ENCODE peak calls at places on chromosomes 11 and 22, in six cellular contexts. B, Z, W, D, R and I are unnamed samples.

GRCh38 chr11:69671734-69672465 is 3.3 kb downstream of the LTO1 start:
- DNase-seq in B (no peak), Z (no peak), W (no peak), D (no peak), R (no peak), I (no peak)

GRCh38 chr11:96303067-96303466 is 39.9 kb downstream of the MAML2 start:
- DNase-seq in B (peak), Z (no peak), W (no peak), D (no peak), R (no peak), I (no peak)

GRCh38 chr22:36862251-36863242 is 1.7 kb downstream of the NCF4 start:
- DNase-seq in B (no peak), Z (peak), W (no peak), D (no peak), R (no peak), I (no peak)

GRCh38 chr22:36086170-36086490 is 57.5 kb upstream of the RBFOX2 start:
- DNase-seq in B (no peak), Z (no peak), W (no peak), D (no peak), R (no peak), I (no peak)

GRCh38 chr22:46125816-46126770 is 24.2 kb upstream of the PPARA start:
- DNase-seq in B (no peak), Z (no peak), W (no peak), D (no peak), R (peak), I (no peak)

GRCh38 chr22:37604875-37605274 is 3.8 kb upstream of the GGA1 start:
- DNase-seq in B (no peak), Z (no peak), W (no peak), D (no peak), R (no peak), I (no peak)

GRCh38 chr11:113664069-113664980 is 41.8 kb downstream of the TMPRSS5 start:
- DNase-seq in B (peak), Z (no peak), W (no peak), D (no peak), R (no peak), I (no peak)

GRCh38 chr11:41784513-41785335 is 325.3 kb upstream of the LRRC4C start:
- DNase-seq in B (no peak), Z (no peak), W (no peak), D (no peak), R (no peak), I (no peak)

GRCh38 chr11:29333993-29334780 is 682.6 kb downstream of the KCNA4 start:
- DNase-seq in B (peak), Z (no peak), W (no peak), D (no peak), R (no peak), I (peak)

GRCh38 chr22:30325065-30325720 is 1.5 kb downstream of the TBC1D10A start:
- DNase-seq in B (peak), Z (no peak), W (peak), D (peak), R (no peak), I (no peak)

GRCh38 chr22:39454385-39454871 is 2.4 kb upstream of the MGAT3 start:
- DNase-seq in B (no peak), Z (no peak), W (no peak), D (no peak), R (no peak), I (no peak)

GRCh38 chr22:35330258-35330861 is 30.7 kb downstream of the TOM1 start:
- DNase-seq in B (peak), Z (peak), W (peak), D (no peak), R (peak), I (peak)

GRCh38 chr11:218815-219593 is 11.5 kb downstream of the RIC8A start:
- DNase-seq in B (no peak), Z (no peak), W (no peak), D (no peak), R (no peak), I (no peak)

GRCh38 chr22:45105281-45105700 is 58.4 kb upstream of the NUP50 start:
- DNase-seq in B (no peak), Z (no peak), W (no peak), D (no peak), R (no peak), I (peak)

GRCh38 chr22:17120711-17121234 is 387 bp downstream of the TMEM121B start:
- DNase-seq in B (no peak), Z (no peak), W (no peak), D (no peak), R (peak), I (no peak)

GRCh38 chr22:30266445-30267381 is at the start of gene OSM:
- DNase-seq in B (no peak), Z (peak), W (peak), D (no peak), R (peak), I (no peak)

GRCh38 chr22:42743501-42743991 is 22.9 kb upstream of the A4GALT start:
- DNase-seq in B (peak), Z (peak), W (peak), D (no peak), R (no peak), I (no peak)

GRCh38 chr11:76769645-76770586 is 13.2 kb upstream of the TSKU start:
- DNase-seq in B (peak), Z (no peak), W (peak), D (peak), R (no peak), I (no peak)

GRCh38 chr11:6568191-6568918 is 35.1 kb downstream of the RRP8 start:
- DNase-seq in B (peak), Z (no peak), W (peak), D (no peak), R (no peak), I (peak)

GRCh38 chr22:46516638-46517037 is 20.8 kb downstream of the CELSR1 start:
- DNase-seq in B (no peak), Z (no peak), W (no peak), D (no peak), R (no peak), I (no peak)

GRCh38 chr11:73553266-73553665 is 44.6 kb downstream of the FAM168A start:
- DNase-seq in B (no peak), Z (no peak), W (no peak), D (no peak), R (no peak), I (no peak)

GRCh38 chr11:76752321-76753175 is 30.6 kb upstream of the TSKU start:
- DNase-seq in B (peak), Z (peak), W (peak), D (peak), R (no peak), I (peak)

GRCh38 chr11:71499125-71499524 is 27.9 kb upstream of the KRTAP5-7 start:
- DNase-seq in B (peak), Z (no peak), W (no peak), D (no peak), R (no peak), I (no peak)

GRCh38 chr11:282171-282570 is 4.0 kb downstream of the NLRP6 start:
- DNase-seq in B (no peak), Z (no peak), W (no peak), D (no peak), R (peak), I (no peak)

GRCh38 chr22:19494676-19495173 is 15.0 kb downstream of the CDC45 start:
- DNase-seq in B (no peak), Z (no peak), W (no peak), D (no peak), R (no peak), I (no peak)

GRCh38 chr11:87859583-87859982 is 315.7 kb downstream of the RAB38 start:
- DNase-seq in B (no peak), Z (no peak), W (no peak), D (no peak), R (no peak), I (no peak)

GRCh38 chr11:13415201-13415600 is 47.8 kb downstream of the BTBD10 start:
- DNase-seq in B (no peak), Z (no peak), W (no peak), D (no peak), R (no peak), I (no peak)

GRCh38 chr11:128632151-128632791 is 44.9 kb upstream of the ETS1 start:
- DNase-seq in B (peak), Z (no peak), W (peak), D (no peak), R (no peak), I (peak)

GRCh38 chr11:69355346-69355940 is 61.5 kb downstream of the MYEOV start:
- DNase-seq in B (no peak), Z (peak), W (no peak), D (peak), R (no peak), I (no peak)

GRCh38 chr11:75524576-75525432 is 937 bp downstream of the GDPD5 start:
- DNase-seq in B (no peak), Z (no peak), W (peak), D (no peak), R (peak), I (no peak)

GRCh38 chr11:45301537-45302246 is 15.6 kb upstream of the SYT13 start:
- DNase-seq in B (no peak), Z (no peak), W (no peak), D (no peak), R (no peak), I (no peak)

GRCh38 chr11:74050465-74050864 is 41.6 kb upstream of the UCP3 start:
- DNase-seq in B (no peak), Z (no peak), W (no peak), D (no peak), R (no peak), I (no peak)

GRCh38 chr22:46065733-46066454 is 84.4 kb upstream of the PPARA start:
- DNase-seq in B (no peak), Z (no peak), W (no peak), D (no peak), R (no peak), I (no peak)

GRCh38 chr11:129694538-129694937 is 121.1 kb upstream of the TMEM45B start:
- DNase-seq in B (no peak), Z (no peak), W (no peak), D (no peak), R (no peak), I (no peak)

GRCh38 chr22:45554040-45554406 is 51.3 kb downstream of the FBLN1 start:
- DNase-seq in B (no peak), Z (no peak), W (peak), D (no peak), R (no peak), I (no peak)

GRCh38 chr22:17672417-17672991 is 33.9 kb downstream of the BCL2L13 start:
- DNase-seq in B (no peak), Z (no peak), W (no peak), D (no peak), R (no peak), I (no peak)

GRCh38 chr22:43734370-43735005 is 77.6 kb downstream of the EFCAB6 start:
- DNase-seq in B (no peak), Z (no peak), W (no peak), D (no peak), R (no peak), I (no peak)

GRCh38 chr11:1453611-1454386 is 32.8 kb downstream of the MOB2 start:
- DNase-seq in B (no peak), Z (no peak), W (peak), D (no peak), R (peak), I (no peak)
- TF ChIP-seq CTCF in B (peak), Z (peak), W (no peak), D (no peak), R (no peak), I (peak)

GRCh38 chr11:33307984-33308383 is 50.8 kb downstream of the HIPK3 start:
- DNase-seq in B (peak), Z (no peak), W (no peak), D (no peak), R (no peak), I (no peak)

GRCh38 chr11:33309118-33309517 is 51.9 kb downstream of the HIPK3 start:
- DNase-seq in B (no peak), Z (no peak), W (no peak), D (no peak), R (no peak), I (no peak)

GRCh38 chr11:33311680-33312079 is 54.5 kb downstream of the HIPK3 start:
- DNase-seq in B (no peak), Z (no peak), W (no peak), D (no peak), R (no peak), I (no peak)

GRCh38 chr11:33315822-33316221 is 58.6 kb downstream of the HIPK3 start:
- DNase-seq in B (no peak), Z (no peak), W (no peak), D (no peak), R (no peak), I (no peak)

GRCh38 chr11:33310720-33311500 is 53.7 kb downstream of the HIPK3 start:
- DNase-seq in B (peak), Z (no peak), W (no peak), D (no peak), R (no peak), I (no peak)
- H3K27ac ChIP-seq in B (no peak), Z (no peak), W (no peak), D (no peak), R (no peak), I (no peak)

GRCh38 chr11:62687508-62688396 is 1.6 kb downstream of the LRRN4CL start:
- DNase-seq in B (no peak), Z (no peak), W (no peak), D (no peak), R (no peak), I (no peak)
- H3K4me3 ChIP-seq in B (peak), Z (peak), W (no peak), D (peak), R (no peak), I (peak)

DNA sequence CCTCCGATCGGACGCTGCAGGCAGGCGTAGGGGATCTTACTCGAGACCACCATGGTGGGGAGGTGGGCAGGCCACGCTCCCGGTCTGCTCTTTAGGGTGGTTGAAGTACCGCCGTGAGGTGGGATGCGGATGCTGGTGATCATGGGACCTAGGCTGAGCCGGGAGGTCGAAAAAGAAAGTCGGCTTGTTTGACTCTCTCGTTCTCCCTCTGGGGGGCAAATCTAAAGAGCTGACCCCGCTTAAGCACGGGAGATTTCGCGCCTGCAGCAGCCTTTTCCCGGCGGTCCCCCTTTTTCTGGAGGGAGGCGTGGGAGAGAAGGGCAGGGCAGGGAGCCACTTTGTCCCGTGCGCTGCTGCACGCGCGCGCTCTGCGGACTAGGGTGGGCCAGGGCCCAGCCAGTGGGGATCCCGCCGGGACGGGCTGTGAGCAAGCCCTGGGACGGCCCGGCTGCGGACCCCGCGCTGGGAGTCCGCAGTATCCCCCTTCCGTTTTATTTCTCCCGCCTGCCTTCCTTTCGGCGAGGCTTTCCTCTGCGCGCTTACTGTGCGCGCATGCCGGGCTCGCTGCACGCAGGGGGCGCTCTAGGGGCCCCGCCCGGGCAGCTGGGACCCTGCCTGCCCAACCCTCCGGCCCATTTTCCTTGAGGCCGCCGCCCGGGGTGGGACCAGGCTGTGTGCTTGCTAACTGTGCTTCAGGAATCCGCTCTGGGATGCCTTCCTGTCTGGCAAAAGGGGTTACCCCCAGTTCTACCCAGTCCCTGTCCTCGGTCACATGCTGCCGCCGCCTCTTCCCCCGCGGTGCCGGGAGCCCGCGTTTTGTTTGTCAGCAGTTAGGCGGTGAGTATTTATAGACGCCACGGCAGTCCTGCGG is 81.0 kb downstream of the PRR5L start:
- DNase-seq in B (peak), Z (peak), W (peak), D (no peak), R (peak), I (no peak)
- TF ChIP-seq CTCF in B (peak), Z (peak), W (peak), D (no peak), R (peak), I (peak)

DNA sequence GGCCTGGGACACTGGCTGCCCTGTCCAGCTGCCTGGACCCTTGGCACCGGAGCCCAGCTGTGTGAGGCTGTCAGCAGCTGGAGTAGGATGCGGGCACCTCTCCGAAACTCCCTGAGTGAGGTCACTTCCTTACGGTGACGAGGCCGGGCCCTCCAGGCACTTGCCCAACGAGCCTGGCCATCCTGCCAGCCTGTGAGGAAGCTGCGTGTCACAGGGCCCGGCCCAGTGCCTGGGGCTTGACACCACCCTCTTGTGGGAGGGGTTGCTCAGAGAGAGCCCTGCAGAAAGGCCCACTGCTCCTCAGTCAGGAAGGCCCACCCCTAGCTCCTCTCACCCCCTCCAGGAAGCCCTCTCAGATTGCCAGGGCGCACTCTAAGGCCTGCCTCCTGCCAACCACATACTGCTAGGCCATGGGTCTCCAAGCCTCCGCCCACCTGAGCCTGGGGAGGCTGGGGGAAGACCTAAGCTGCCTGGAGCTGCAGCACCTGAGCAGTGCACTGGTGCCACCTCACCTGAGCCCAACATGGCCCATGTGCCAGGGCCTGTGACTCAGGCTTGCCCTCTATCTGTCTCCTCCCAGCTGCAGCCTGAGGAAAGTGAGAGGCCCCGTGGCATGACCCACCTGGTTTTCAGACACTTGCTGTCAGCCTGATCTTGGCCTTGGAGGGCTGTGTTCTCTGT is 4.3 kb upstream of the PHLDA2 start:
- DNase-seq in B (no peak), Z (peak), W (peak), D (peak), R (peak), I (peak)
- H3K27ac ChIP-seq in B (peak), Z (peak), W (no peak), D (peak), R (no peak), I (peak)

GRCh38 chr11:122981388-122982264 is at the start of gene BSX:
- DNase-seq in B (peak), Z (peak), W (peak), D (no peak), R (peak), I (no peak)

GRCh38 chr11:122979815-122980656 is 1.6 kb downstream of the BSX start:
- DNase-seq in B (no peak), Z (no peak), W (no peak), D (no peak), R (no peak), I (no peak)

GRCh38 chr11:122984186-122985011 is 2.8 kb upstream of the BSX start:
- DNase-seq in B (no peak), Z (no peak), W (peak), D (no peak), R (peak), I (no peak)

GRCh38 chr11:122979103-122979814 is 2.4 kb downstream of the BSX start:
- DNase-seq in B (no peak), Z (no peak), W (no peak), D (no peak), R (peak), I (no peak)

DNA sequence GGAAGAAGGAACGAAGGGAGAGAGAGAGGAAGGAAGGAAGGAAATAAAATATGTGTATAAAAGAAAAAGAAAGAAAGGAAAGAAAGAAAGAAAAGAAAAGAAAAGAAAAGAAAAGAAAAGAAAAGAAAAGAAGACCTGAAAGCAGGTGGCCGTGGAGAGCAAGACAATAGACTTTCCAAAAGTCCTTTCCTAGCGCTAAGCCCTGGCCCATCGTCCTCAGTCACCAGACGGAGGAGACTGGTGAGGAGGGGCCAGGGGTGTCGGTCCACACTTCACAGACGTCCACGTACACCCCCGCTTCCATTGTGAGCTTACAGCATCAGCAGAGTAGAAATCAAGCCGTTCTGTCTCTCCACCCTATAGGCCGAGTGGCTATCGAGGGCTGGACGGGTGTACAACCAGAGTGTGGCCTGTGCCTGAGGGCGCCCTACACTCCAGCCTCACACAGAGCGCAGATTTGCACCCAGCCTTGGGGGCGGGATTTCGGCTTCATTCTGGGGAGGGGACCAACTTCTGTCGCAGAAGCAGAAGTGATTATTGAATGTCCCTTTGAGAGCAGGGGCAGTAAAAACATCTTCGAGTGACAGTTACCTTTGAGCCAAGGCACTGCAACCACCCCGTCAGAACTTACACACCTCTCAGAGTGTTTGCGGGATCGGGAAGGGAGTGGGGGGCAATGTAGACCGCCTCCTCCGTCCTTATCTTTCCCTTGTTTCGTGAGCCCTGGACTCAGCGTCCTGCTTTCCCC is 2.0 kb upstream of the BSX start:
- DNase-seq in B (no peak), Z (no peak), W (no peak), D (no peak), R (no peak), I (no peak)
- H3K4me3 ChIP-seq in B (peak), Z (peak), W (no peak), D (peak), R (peak), I (peak)